ENCODE peak calls at places on chromosome 12, in ten cellular contexts. J, W, E, V, T, M, A, Y, H and C are unnamed samples.

GRCh38 chr12:68065687-68066086 is 76.4 kb downstream of the IFNG-AS1 start:
- ATAC-seq in J (no peak), W (no peak), E (no peak), V (no peak), T (no peak), M (no peak), A (no peak), Y (no peak), H (no peak), C (no peak)

GRCh38 chr12:15193927-15194326 is 27.3 kb downstream of the RERG start:
- ATAC-seq in J (no peak), W (no peak), E (no peak), V (no peak), T (no peak), M (no peak), A (peak), Y (no peak), H (no peak), C (peak)

GRCh38 chr12:17680220-17680619 is 409.8 kb downstream of the RERGL start:
- ATAC-seq in J (no peak), W (no peak), E (no peak), V (no peak), T (no peak), M (no peak), A (no peak), Y (no peak), H (no peak), C (no peak)

GRCh38 chr12:111024205-111024794 is 103.9 kb upstream of the MYL2 start:
- ATAC-seq in J (peak), W (peak), E (peak), V (peak), T (peak), M (peak), A (no peak), Y (peak), H (peak), C (peak)

GRCh38 chr12:32659908-32660440 is 19.1 kb upstream of the DNM1L start:
- ATAC-seq in J (no peak), W (no peak), E (no peak), V (peak), T (no peak), M (no peak), A (no peak), Y (no peak), H (no peak), C (no peak)

GRCh38 chr12:81942588-81942987 is 183.4 kb upstream of the PPFIA2 start:
- ATAC-seq in J (no peak), W (no peak), E (no peak), V (no peak), T (peak), M (peak), A (no peak), Y (no peak), H (peak), C (no peak)

GRCh38 chr12:13318231-13319015 is 121.9 kb downstream of the EMP1 start:
- ATAC-seq in J (no peak), W (no peak), E (no peak), V (no peak), T (no peak), M (no peak), A (no peak), Y (no peak), H (no peak), C (no peak)

GRCh38 chr12:109477963-109478315 is 505 bp downstream of the UBE3B start:
- ATAC-seq in J (no peak), W (no peak), E (no peak), V (peak), T (no peak), M (no peak), A (no peak), Y (no peak), H (no peak), C (no peak)

GRCh38 chr12:71639341-71639760 is 24.3 kb downstream of the ZFC3H1 start:
- ATAC-seq in J (no peak), W (peak), E (peak), V (peak), T (no peak), M (peak), A (no peak), Y (peak), H (peak), C (peak)

GRCh38 chr12:124705545-124706138 is 138.2 kb upstream of the NCOR2 start:
- ATAC-seq in J (no peak), W (no peak), E (no peak), V (no peak), T (no peak), M (no peak), A (no peak), Y (no peak), H (no peak), C (no peak)